ENCODE peak calls at places on chromosomes 13 and 19, in five cellular contexts. D is SK-N-SH, Z is heart right ventricle, E is pancreas, A is mucosa of descending colon. W is an unnamed sample. For H3K36me3, the result is how much of the 10 kb centered on the place peaks cover.

GRCh38 chr19:18589380-18590272 is 1.0 kb downstream of the REX1BD start:
- DNase-seq in D (peak), Z (peak), A (peak), E (peak), W (no peak)

GRCh38 chr13:40963927-40964326 is 55.2 kb downstream of the ELF1 start:
- DNase-seq in A (no peak), E (no peak), D (no peak), Z (no peak), W (no peak)

GRCh38 chr13:35888327-35888940 is 242.7 kb downstream of the DCLK1 start:
- DNase-seq in A (no peak), E (no peak), Z (no peak), D (peak), W (no peak)

GRCh38 chr13:40758811-40759210 is 12.2 kb downstream of the MRPS31 start:
- DNase-seq in D (no peak), E (no peak), A (no peak), Z (no peak), W (no peak)

GRCh38 chr19:10861118-10861651 is 10.2 kb upstream of the CARM1 start:
- DNase-seq in A (peak), E (no peak), D (no peak), Z (no peak), W (no peak)

GRCh38 chr13:23858586-23858985 is 30.6 kb downstream of the MIPEP start:
- DNase-seq in D (no peak), Z (no peak), E (no peak), A (no peak), W (no peak)

GRCh38 chr13:109412232-109412935 is 374.0 kb downstream of the IRS2 start:
- DNase-seq in Z (peak), E (no peak), D (peak), A (peak), W (no peak)

GRCh38 chr13:33722216-33722900 is 95.6 kb upstream of the RFC3 start:
- DNase-seq in A (no peak), D (no peak), Z (no peak), E (no peak), W (no peak)

GRCh38 chr19:36423925-36424324 is 5.5 kb upstream of the ZFP82 start:
- DNase-seq in D (no peak), Z (no peak), E (no peak), A (no peak), W (no peak)

GRCh38 chr13:102555914-102556553 is 40.8 kb upstream of the TPP2 start:
- DNase-seq in E (no peak), A (peak), Z (no peak), D (peak), W (no peak)

GRCh38 chr19:48378194-48378570 is 13.2 kb downstream of the KDELR1 start:
- DNase-seq in Z (no peak), A (no peak), E (no peak), D (no peak), W (no peak)

GRCh38 chr13:44058586-44059238 is 179.0 kb downstream of the LACC1 start:
- DNase-seq in A (no peak), Z (no peak), D (no peak), E (no peak), W (no peak)

GRCh38 chr19:14775855-14776254 is 2.5 kb downstream of the ADGRE2 start:
- DNase-seq in E (no peak), D (no peak), A (peak), Z (no peak), W (no peak)

GRCh38 chr13:48831248-48831647 is 144.5 kb upstream of the FNDC3A start:
- DNase-seq in A (no peak), Z (no peak), D (no peak), E (no peak), W (no peak)

GRCh38 chr19:15287496-15287895 is 44.8 kb downstream of the BRD4 start:
- DNase-seq in E (no peak), D (no peak), Z (no peak), A (no peak), W (no peak)

DNA sequence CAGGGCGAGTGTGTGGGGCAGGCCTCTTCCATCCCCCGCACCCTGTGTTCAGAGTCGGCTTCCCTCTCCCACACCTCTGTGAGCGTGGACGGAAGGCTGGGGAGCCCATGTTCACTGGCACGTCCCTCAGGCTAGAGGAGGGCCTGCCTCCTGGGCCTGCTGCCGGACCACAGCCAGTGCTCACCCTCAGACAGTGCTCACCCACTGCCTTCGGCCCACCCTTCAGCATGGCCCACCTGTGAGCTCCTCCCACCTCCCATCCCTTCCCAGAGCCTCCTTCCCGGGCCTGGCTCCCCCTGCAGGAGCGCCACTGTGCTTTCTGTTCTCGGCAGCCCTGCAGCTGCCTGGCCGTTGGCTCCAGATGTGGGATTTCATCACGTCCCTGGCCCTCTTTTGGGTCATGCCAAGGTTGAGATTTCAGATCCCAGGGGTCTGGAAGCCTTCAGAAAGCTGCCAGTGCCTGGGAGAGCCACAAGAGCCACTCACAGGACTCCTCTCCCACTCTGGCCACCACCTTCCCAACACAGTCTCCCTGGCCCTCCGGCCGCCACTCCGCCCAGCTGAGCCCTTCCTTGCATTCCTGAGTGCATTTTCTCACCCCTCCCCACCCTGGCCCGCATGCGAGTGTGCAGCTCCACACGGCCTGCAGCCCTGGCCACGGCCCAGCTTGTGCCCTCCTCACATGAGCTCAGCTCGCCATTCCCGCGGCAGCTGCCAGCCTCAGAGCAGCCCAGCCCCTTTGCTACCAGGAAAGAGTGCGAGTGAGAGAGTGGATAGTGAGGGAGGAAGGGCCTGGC is 25.3 kb downstream of the CAPN12 start:
- DNase-seq in Z (peak), E (no peak), D (peak), A (no peak), W (no peak)
- TF ChIP-seq CTCF in Z (peak), E (no peak), D (peak), A (no peak), W (peak)

GRCh38 chr19:47109541-47110375 is 3.8 kb downstream of the ZC3H4 start:
- DNase-seq in E (no peak), D (no peak), Z (no peak), A (peak), W (no peak)
- H3K4me3 ChIP-seq in E (no peak), D (peak), Z (peak), A (peak), W (peak)

DNA sequence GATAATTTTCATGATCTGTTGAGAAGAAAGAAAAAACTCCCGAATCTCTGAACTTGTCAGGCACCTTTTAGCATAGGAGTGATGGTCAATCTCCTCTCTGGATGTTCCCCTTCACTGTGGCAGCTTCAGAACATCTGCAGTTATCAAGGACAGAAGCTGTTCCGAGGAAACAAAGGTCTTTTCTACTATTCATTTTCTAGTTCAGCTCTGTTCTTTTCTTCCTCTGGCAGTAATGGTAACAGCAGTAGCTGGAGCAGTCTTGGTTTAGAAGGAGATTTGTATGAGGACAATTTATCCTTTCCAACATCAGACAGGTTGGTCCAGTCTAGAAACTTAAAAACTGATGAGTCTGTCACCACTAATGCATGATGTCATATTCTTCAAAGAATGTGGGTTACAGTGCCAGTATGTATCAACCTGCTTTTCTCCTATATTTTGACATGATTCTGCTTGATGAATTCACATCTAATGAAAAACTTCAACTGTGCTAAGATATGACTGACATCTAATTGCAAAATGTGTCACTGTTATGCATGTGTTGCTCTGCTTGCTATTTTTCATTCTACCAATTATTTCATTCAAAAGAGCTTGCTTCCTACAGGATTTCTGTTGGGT is 41.0 kb downstream of the AKAP11 start:
- DNase-seq in D (no peak), Z (no peak), A (no peak), E (no peak), W (no peak)
- H3K36me3 ChIP-seq in D (half or more), Z (under half), A (under half), E (under half), W (under half)

GRCh38 chr19:30406220-30406944 is 34.2 kb downstream of the ZNF536 start:
- DNase-seq in E (no peak), Z (peak), A (peak), D (peak), W (no peak)
- TF ChIP-seq CTCF in E (no peak), Z (peak), A (no peak), D (no peak), W (no peak)

GRCh38 chr19:41354343-41354974 is 737 bp upstream of the TGFB1 start:
- DNase-seq in A (no peak), D (no peak), E (no peak), Z (peak), W (no peak)
- H3K4me3 ChIP-seq in A (no peak), D (peak), E (no peak), Z (peak), W (peak)

DNA sequence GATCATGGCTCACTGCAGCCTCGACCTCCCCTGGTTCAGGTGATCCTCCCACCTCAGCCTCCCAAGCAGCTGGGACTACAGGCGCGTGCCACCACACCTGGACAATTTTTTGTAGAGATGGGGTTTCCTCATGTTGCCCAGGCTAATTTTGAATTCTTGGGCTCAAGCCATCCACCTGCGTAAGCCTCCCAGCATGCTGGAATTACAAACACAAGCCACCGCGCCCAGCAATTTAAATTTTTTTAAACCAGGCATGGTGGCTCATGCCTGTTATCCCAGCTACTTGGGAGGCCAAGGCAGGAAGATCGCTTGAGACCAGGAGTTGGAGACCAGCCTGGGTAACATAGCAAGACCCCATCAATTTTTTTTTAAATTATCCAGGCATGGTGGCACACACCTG is 59.9 kb upstream of the USE1 start:
- DNase-seq in D (no peak), E (no peak), A (no peak), Z (no peak), W (no peak)
- H3K36me3 ChIP-seq in D (under half), E (under half), A (under half), Z (under half), W (under half)

GRCh38 chr19:39017646-39018045 is 14.7 kb downstream of the FBXO27 start:
- DNase-seq in Z (no peak), A (no peak), D (no peak), E (no peak), W (no peak)
- TF ChIP-seq CTCF in Z (no peak), A (no peak), D (no peak), E (no peak), W (no peak)

GRCh38 chr13:112742583-112742982 is 52.7 kb downstream of the ATP11A start:
- DNase-seq in A (no peak), Z (no peak), D (no peak), E (no peak), W (no peak)

GRCh38 chr13:112741185-112741755 is 51.4 kb downstream of the ATP11A start:
- DNase-seq in A (no peak), Z (no peak), E (no peak), D (no peak), W (no peak)

GRCh38 chr13:112741835-112742570 is 52.2 kb downstream of the ATP11A start:
- DNase-seq in Z (no peak), A (no peak), E (no peak), D (no peak), W (no peak)

GRCh38 chr13:112738606-112739005 is 48.8 kb downstream of the ATP11A start:
- DNase-seq in E (no peak), A (no peak), D (no peak), Z (no peak), W (no peak)

GRCh38 chr13:112740502-112741131 is 50.8 kb downstream of the ATP11A start:
- DNase-seq in E (no peak), Z (peak), A (peak), D (no peak), W (peak)
- H3K4me3 ChIP-seq in E (no peak), Z (peak), A (no peak), D (no peak), W (peak)

DNA sequence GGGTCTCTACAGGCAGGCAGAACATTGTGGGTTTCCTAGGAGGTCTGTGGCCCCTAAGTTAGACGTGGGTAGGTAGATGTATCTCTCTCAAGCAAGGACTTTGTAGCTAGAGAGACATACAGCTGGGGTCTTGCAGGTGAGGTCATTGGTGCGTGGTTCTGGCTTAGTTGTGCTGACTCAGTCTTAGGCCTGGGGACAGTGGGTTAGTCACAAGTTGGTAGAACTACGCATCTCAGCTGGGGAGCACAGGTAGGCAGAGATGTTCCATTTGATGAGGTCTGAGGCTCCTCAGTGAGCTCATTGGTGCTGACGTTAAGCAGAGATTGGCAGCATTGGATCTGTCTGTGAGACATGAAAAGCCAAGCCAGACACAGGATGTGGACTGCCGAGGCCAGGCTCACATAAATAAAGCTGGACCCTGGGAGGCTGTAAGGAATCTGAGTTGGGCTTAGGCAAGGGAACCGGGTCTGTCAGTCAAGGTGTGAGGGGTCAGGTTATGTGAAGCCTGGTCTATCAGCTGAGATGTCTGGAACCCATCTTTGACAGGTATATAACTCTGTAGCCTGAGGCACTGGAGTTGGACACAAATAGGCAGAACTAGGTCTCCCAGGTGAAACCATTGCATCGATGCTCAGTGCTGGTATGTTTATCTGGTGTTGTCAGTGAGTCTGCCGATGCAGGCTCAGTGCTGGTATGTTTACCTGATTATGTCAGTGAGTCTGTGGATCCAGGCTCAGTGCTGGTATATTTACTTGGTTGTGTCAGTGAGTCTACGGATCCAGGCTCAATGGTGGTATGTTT is 17.4 kb upstream of the PDCD2L start:
- DNase-seq in Z (no peak), E (no peak), D (no peak), A (no peak), W (no peak)
- H3K36me3 ChIP-seq in Z (under half), E (under half), D (half or more), A (under half), W (half or more)

DNA sequence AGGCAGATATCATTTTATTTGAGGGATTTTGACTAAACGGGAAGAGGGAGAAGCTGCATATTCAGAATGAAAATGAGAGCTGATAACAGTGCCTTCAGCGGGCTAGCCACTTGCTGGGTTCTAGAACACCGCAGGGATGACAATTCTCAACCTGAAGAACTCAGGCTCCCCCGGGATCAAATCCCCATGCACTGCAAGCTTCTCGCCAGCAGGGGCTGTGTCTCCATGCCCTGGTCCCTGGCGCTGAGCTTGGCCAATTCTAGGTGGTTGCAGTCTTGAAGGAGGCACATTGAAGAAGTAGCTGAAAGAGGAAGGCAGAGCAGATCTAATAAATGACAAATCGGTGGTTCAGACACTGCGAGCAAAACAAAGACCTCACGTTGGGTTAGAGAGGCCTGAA is 128.7 kb downstream of the UQCRFS1 start:
- DNase-seq in D (peak), A (no peak), E (no peak), Z (no peak), W (no peak)
- TF ChIP-seq CTCF in D (peak), A (no peak), E (no peak), Z (no peak), W (peak)

W was measured in BJ.